ENCODE peak calls at places on chromosome 19, in eight cellular contexts. D, Q, M, F, V, Y, C and G are unnamed samples. For H3K4me1, the result is how much of the 10 kb centered on the place peaks cover.

GRCh38 chr19:13892885-13893284 is 13.0 kb downstream of the BRME1 start:
- DNase-seq in D (no peak), M (no peak), Q (no peak), C (no peak), Y (no peak), V (no peak), F (no peak), G (peak)

GRCh38 chr19:51020988-51021651 is 1.6 kb upstream of the KLK10 start:
- DNase-seq in D (peak), M (no peak), F (peak), Q (peak), V (no peak), Y (peak), C (no peak), G (peak)

GRCh38 chr19:34851277-34851804 is 75.4 kb upstream of the ZNF30 start:
- DNase-seq in M (no peak), D (peak), C (no peak), F (no peak), Y (no peak), V (no peak), Q (no peak), G (no peak)

GRCh38 chr19:14337510-14337909 is 43.7 kb upstream of the ADGRE5 start:
- DNase-seq in C (no peak), V (peak), F (no peak), Q (peak), M (peak), D (peak), Y (peak), G (peak)

GRCh38 chr19:38679839-38680238 is 32.4 kb downstream of the ACTN4 start:
- DNase-seq in D (no peak), V (no peak), Y (no peak), M (no peak), C (no peak), F (no peak), Q (no peak), G (no peak)

GRCh38 chr19:55552620-55553019 is 7.3 kb upstream of the SBK3 start:
- DNase-seq in Y (no peak), C (no peak), D (no peak), F (no peak), M (no peak), V (no peak), Q (peak), G (no peak)

GRCh38 chr19:10412257-10412977 is 7.9 kb upstream of the PDE4A start:
- DNase-seq in V (no peak), M (no peak), C (no peak), Y (no peak), Q (no peak), D (no peak), F (no peak), G (no peak)

GRCh38 chr19:11373166-11373884 is 1.1 kb upstream of the SWSAP1 start:
- DNase-seq in Y (no peak), F (no peak), V (no peak), D (peak), Q (peak), C (no peak), M (no peak), G (peak)

GRCh38 chr19:34254552-34255432 is at the start of gene GARRE1:
- DNase-seq in V (peak), D (peak), M (peak), Q (peak), C (peak), F (peak), Y (peak), G (no peak)

GRCh38 chr19:8036438-8037099 is 16.0 kb upstream of the CCL25 start:
- DNase-seq in F (no peak), M (no peak), D (no peak), V (no peak), Q (no peak), C (no peak), Y (no peak), G (no peak)

GRCh38 chr19:32870154-32870573 is 597 bp upstream of the SLC7A9 start:
- DNase-seq in Y (no peak), V (no peak), F (no peak), C (no peak), Q (no peak), M (no peak), D (peak), G (peak)

GRCh38 chr19:43618921-43619261 is 538 bp downstream of the ZNF428 start:
- DNase-seq in D (no peak), M (no peak), C (no peak), Q (peak), F (no peak), V (no peak), Y (peak), G (no peak)

GRCh38 chr19:9362905-9363304 is at the start of gene ZNF177:
- DNase-seq in F (no peak), Y (no peak), Q (peak), V (no peak), D (peak), C (no peak), M (no peak), G (no peak)

GRCh38 chr19:871446-872265 is 12.2 kb downstream of the CFD start:
- DNase-seq in F (no peak), Y (no peak), Q (peak), M (no peak), D (peak), C (no peak), V (no peak), G (peak)

GRCh38 chr19:38290631-38291147 is 13.4 kb upstream of the C19orf33 start:
- DNase-seq in F (no peak), Y (no peak), D (no peak), M (peak), Q (peak), C (no peak), V (no peak), G (no peak)

GRCh38 chr19:50723069-50723468 is at the start of gene CLEC11A:
- DNase-seq in F (no peak), C (peak), V (no peak), D (peak), M (no peak), Y (no peak), Q (peak), G (peak)

GRCh38 chr19:45126654-45127053 is 33.7 kb downstream of the PPP1R37 start:
- DNase-seq in D (no peak), M (no peak), F (no peak), Y (no peak), V (no peak), C (no peak), Q (no peak), G (no peak)

GRCh38 chr19:52722062-52723005 is 12.5 kb downstream of the ZNF611 start:
- DNase-seq in F (no peak), D (no peak), Q (peak), M (no peak), V (no peak), C (no peak), Y (no peak), G (no peak)

GRCh38 chr19:11539495-11540365 is 1.1 kb downstream of the CNN1 start:
- DNase-seq in Y (no peak), D (peak), F (peak), C (no peak), M (no peak), Q (peak), V (no peak), G (no peak)

GRCh38 chr19:10191347-10191746 is 3.4 kb downstream of the DNMT1 start:
- DNase-seq in F (no peak), M (no peak), Y (no peak), C (no peak), D (no peak), V (no peak), Q (peak), G (no peak)

GRCh38 chr19:19602136-19602712 is 16.3 kb downstream of the PBX4 start:
- DNase-seq in V (peak), C (no peak), Q (no peak), M (no peak), F (no peak), Y (peak), D (no peak), G (peak)

GRCh38 chr19:51467864-51468544 is 9.8 kb upstream of the SIGLEC8 start:
- DNase-seq in C (no peak), D (no peak), Y (no peak), Q (no peak), V (no peak), F (no peak), M (no peak), G (no peak)

GRCh38 chr19:55000761-55001160 is 34.6 kb downstream of the NLRP2 start:
- DNase-seq in D (no peak), Y (no peak), Q (no peak), M (no peak), C (no peak), F (no peak), V (no peak), G (no peak)

GRCh38 chr19:27780367-27781065 is 1432.4 kb downstream of the UQCRFS1 start:
- DNase-seq in Y (no peak), F (no peak), M (no peak), C (no peak), Q (no peak), D (no peak), V (no peak), G (no peak)

GRCh38 chr19:31338069-31338767 is 11.0 kb downstream of the TSHZ3 start:
- DNase-seq in V (no peak), Q (peak), Y (no peak), F (no peak), D (peak), C (peak), M (no peak), G (peak)

GRCh38 chr19:13953021-13953531 is 767 bp downstream of the DCAF15 start:
- DNase-seq in Y (no peak), C (no peak), D (peak), V (no peak), Q (peak), M (no peak), F (peak), G (peak)

GRCh38 chr19:38375098-38375493 is 725 bp downstream of the PSMD8 start:
- DNase-seq in V (no peak), Y (no peak), D (no peak), M (no peak), F (no peak), C (no peak), Q (no peak), G (no peak)

GRCh38 chr19:12938536-12939291 is at the start of gene CALR:
- DNase-seq in F (no peak), D (no peak), Q (peak), Y (no peak), C (no peak), V (peak), M (no peak), G (no peak)

GRCh38 chr19:1290699-1291651 is 5.3 kb downstream of the EFNA2 start:
- DNase-seq in M (no peak), V (no peak), C (no peak), F (no peak), Q (no peak), Y (no peak), D (no peak), G (peak)

GRCh38 chr19:30161770-30162169 is 210.4 kb upstream of the ZNF536 start:
- DNase-seq in D (no peak), C (no peak), Y (no peak), M (no peak), Q (no peak), V (no peak), F (no peak), G (no peak)
- H3K4me3 ChIP-seq in D (no peak), C (no peak), Y (no peak), M (no peak), Q (no peak), V (no peak), F (no peak), G (no peak)

GRCh38 chr19:17114414-17114831 is 38.8 kb downstream of the MYO9B start:
- DNase-seq in Q (no peak), D (peak), M (no peak), C (no peak), V (no peak), Y (no peak), F (no peak), G (no peak)
- H3K4me1 ChIP-seq in Q (under half), D (under half), M (under half), C (under half), V (under half), Y (under half), F (under half), G (under half)

GRCh38 chr19:41552558-41552957 is 23.4 kb upstream of the CEACAM21 start:
- DNase-seq in Y (no peak), M (no peak), C (no peak), D (no peak), Q (no peak), F (no peak), V (no peak), G (no peak)

GRCh38 chr19:41553804-41554203 is 22.2 kb upstream of the CEACAM21 start:
- DNase-seq in C (no peak), Q (no peak), D (no peak), M (no peak), F (no peak), Y (no peak), V (no peak), G (no peak)

GRCh38 chr19:41551711-41552110 is 24.3 kb upstream of the CEACAM21 start:
- DNase-seq in M (no peak), C (no peak), V (no peak), Q (no peak), F (no peak), D (no peak), Y (no peak), G (no peak)

GRCh38 chr19:41555752-41556151 is 20.2 kb upstream of the CEACAM21 start:
- DNase-seq in F (no peak), D (no peak), M (no peak), Q (no peak), Y (no peak), V (no peak), C (no peak), G (no peak)

DNA sequence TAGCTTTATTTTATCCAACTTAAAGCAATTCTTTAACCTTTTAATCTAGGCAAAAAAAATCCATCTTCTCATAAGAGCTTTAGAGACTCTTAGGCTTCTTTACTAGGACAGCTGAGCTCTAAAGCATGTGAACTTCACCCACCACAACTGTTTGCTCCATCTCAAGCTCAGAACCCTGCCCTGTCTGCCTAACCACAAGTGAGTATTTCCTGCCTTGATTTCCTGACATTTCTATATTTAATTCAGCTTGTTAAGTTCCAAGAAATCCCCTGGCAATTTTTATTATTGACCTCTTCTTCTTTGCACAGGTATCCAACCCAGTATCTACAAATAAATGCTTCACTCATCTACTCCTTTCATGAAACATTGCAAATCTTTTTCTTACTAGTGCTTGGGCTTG is 21.1 kb upstream of the CEACAM21 start:
- DNase-seq in D (no peak), Q (no peak), C (no peak), M (no peak), V (no peak), F (no peak), Y (peak), G (no peak)
- H3K4me3 ChIP-seq in D (no peak), Q (no peak), C (no peak), M (no peak), V (no peak), F (no peak), Y (peak), G (no peak)

GRCh38 chr19:18418725-18419194 is 438 bp upstream of the SSBP4 start:
- DNase-seq in Y (no peak), C (peak), M (peak), F (peak), Q (no peak), V (peak), D (peak), G (peak)
- H3K4me1 ChIP-seq in Y (half or more), C (under half), M (half or more), F (under half), Q (under half), V (half or more), D (under half), G (under half)

GRCh38 chr19:5436101-5436947 is 18.9 kb upstream of the ZNRF4 start:
- DNase-seq in Y (no peak), C (no peak), M (no peak), F (no peak), D (peak), Q (peak), V (no peak), G (no peak)
- H3K4me3 ChIP-seq in Y (no peak), C (no peak), M (no peak), F (no peak), D (peak), Q (peak), V (no peak), G (no peak)

DNA sequence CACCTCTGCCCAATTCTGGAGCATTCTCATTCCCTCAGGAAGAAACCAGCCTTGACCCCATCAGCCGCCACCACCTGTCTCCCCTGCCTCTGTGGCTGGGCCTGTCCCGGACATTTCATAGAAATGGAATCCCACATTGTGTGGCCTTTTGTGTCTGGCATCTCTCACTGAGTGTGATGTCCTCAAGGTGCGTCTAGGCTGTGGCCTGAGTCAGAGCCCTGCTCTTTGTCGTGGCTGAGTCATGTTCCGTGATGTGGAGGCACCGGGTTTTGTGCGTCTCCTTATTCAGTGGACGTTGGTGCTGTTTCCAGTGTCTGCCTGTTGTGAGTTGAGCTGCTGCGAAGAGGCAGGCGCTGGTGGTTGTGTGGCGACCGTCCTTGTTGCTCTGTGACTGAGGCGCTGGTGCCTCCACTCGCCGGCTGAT is 3.5 kb downstream of the FZR1 start:
- DNase-seq in V (no peak), M (no peak), D (no peak), F (no peak), Y (no peak), Q (no peak), C (no peak), G (no peak)
- H3K4me1 ChIP-seq in V (under half), M (under half), D (under half), F (under half), Y (under half), Q (under half), C (under half), G (under half)

DNA sequence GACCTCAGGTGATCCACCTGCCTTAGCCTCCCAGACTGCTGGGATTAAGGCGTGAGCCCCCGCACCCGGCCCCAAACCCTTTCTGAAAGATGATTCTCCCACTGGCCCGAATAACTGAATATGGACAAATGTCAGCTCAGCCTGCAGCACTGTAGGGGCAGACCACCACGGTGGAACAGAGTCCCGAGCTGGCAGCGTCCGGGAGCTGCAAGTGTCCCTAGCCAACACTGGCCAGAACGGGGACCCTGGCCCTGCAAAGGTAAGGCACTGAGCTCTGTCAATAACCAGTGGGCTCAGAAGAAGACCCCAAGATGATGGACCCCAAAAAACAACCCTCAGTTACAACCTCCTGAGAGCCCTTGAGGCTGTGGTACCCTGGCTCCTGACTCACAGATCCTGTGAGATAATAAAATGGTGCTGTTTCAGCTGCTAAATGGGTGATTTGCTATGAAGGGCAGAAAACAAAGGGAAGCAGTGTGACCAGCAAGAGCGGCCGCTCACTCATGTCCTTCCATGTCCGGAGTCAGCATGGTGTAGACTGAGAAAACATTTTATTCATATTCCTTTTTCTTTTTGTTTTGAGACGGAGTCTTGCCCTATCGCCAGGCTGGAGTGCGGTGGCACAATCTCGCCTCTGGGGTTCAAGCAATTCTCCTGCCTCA is 1.6 kb downstream of the LSM7 start:
- DNase-seq in V (no peak), Y (no peak), M (no peak), C (no peak), Q (no peak), F (no peak), D (no peak), G (no peak)
- H3K4me3 ChIP-seq in V (no peak), Y (peak), M (no peak), C (peak), Q (no peak), F (no peak), D (no peak), G (no peak)